ENCODE peak calls at places on chromosomes 12 and 14, in eight cellular contexts. One of them, this sample, is unnamed. For H3K4me1, the result is how much of the 10 kb centered on the place peaks cover.

GRCh38 chr12:90333939-90334338 is 621.0 kb downstream of the CCER1 start:
- DNase-seq in cardiac muscle cell: no peak
- DNase-seq in OCI-LY7: no peak
- DNase-seq in lung: no peak
- DNase-seq in Peyer's patch: no peak
- DNase-seq in right atrium auricular region: no peak
- DNase-seq in DND-41: no peak
- DNase-seq in suprapubic skin: no peak
- DNase-seq in this sample: no peak

GRCh38 chr14:103031956-103032355 is 25.4 kb downstream of the CDC42BPB start:
- DNase-seq in OCI-LY7: peak
- DNase-seq in Peyer's patch: peak
- DNase-seq in cardiac muscle cell: peak
- DNase-seq in lung: no peak
- DNase-seq in suprapubic skin: no peak
- DNase-seq in DND-41: no peak
- DNase-seq in right atrium auricular region: no peak
- DNase-seq in this sample: no peak

GRCh38 chr12:113315358-113315757 is 19.6 kb downstream of the SLC8B1 start:
- DNase-seq in DND-41: no peak
- DNase-seq in Peyer's patch: no peak
- DNase-seq in right atrium auricular region: no peak
- DNase-seq in cardiac muscle cell: no peak
- DNase-seq in OCI-LY7: no peak
- DNase-seq in suprapubic skin: no peak
- DNase-seq in lung: no peak
- DNase-seq in this sample: no peak

GRCh38 chr12:218728-219590 is 5.0 kb upstream of the SLC6A12 start:
- DNase-seq in cardiac muscle cell: no peak
- DNase-seq in DND-41: no peak
- DNase-seq in suprapubic skin: no peak
- DNase-seq in OCI-LY7: no peak
- DNase-seq in right atrium auricular region: no peak
- DNase-seq in lung: no peak
- DNase-seq in Peyer's patch: no peak
- DNase-seq in this sample: no peak

GRCh38 chr12:77122236-77122635 is 56.9 kb upstream of the E2F7 start:
- DNase-seq in lung: no peak
- DNase-seq in Peyer's patch: no peak
- DNase-seq in right atrium auricular region: no peak
- DNase-seq in cardiac muscle cell: no peak
- DNase-seq in suprapubic skin: no peak
- DNase-seq in OCI-LY7: no peak
- DNase-seq in DND-41: no peak
- DNase-seq in this sample: no peak

GRCh38 chr14:105974902-105975301 is 448.5 kb downstream of the TMEM121 start:
- DNase-seq in OCI-LY7: no peak
- DNase-seq in suprapubic skin: no peak
- DNase-seq in lung: no peak
- DNase-seq in cardiac muscle cell: no peak
- DNase-seq in DND-41: peak
- DNase-seq in right atrium auricular region: no peak
- DNase-seq in Peyer's patch: peak
- DNase-seq in this sample: peak

GRCh38 chr14:92686763-92687427 is 61.5 kb downstream of the LGMN start:
- DNase-seq in DND-41: peak
- DNase-seq in lung: peak
- DNase-seq in Peyer's patch: peak
- DNase-seq in suprapubic skin: peak
- DNase-seq in right atrium auricular region: peak
- DNase-seq in cardiac muscle cell: peak
- DNase-seq in OCI-LY7: peak
- DNase-seq in this sample: peak

GRCh38 chr12:14920475-14921126 is 17.7 kb downstream of the ERP27 start:
- DNase-seq in DND-41: no peak
- DNase-seq in cardiac muscle cell: no peak
- DNase-seq in lung: no peak
- DNase-seq in suprapubic skin: no peak
- DNase-seq in right atrium auricular region: no peak
- DNase-seq in OCI-LY7: no peak
- DNase-seq in Peyer's patch: no peak
- DNase-seq in this sample: no peak

GRCh38 chr14:68442828-68443460 is 349.9 kb downstream of the ZFP36L1 start:
- DNase-seq in Peyer's patch: no peak
- DNase-seq in OCI-LY7: no peak
- DNase-seq in lung: no peak
- DNase-seq in cardiac muscle cell: no peak
- DNase-seq in right atrium auricular region: no peak
- DNase-seq in DND-41: no peak
- DNase-seq in suprapubic skin: no peak
- DNase-seq in this sample: no peak

GRCh38 chr14:102390486-102390885 is 27.7 kb downstream of the TECPR2 start:
- DNase-seq in lung: no peak
- DNase-seq in right atrium auricular region: no peak
- DNase-seq in Peyer's patch: no peak
- DNase-seq in OCI-LY7: no peak
- DNase-seq in cardiac muscle cell: no peak
- DNase-seq in suprapubic skin: no peak
- DNase-seq in DND-41: no peak
- DNase-seq in this sample: no peak

DNA sequence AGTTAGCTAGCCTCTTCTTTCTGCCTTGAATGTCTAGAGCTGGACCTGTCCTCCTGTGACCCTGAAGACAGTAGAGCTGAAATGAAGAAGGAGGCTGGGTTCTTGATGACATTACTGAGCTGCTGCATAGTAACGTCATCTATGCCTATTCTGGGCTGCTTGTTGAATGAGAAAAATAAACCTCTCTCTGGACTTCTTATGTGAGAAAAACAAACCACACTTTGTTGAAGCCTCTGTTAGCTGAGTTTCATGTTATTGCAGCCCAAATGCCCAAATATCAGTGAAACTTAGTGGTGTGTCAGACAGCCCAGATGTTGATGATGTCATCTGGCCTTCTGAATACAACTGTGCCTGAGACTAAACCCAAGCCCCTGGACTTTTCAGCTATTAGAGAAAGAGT is 67.0 kb upstream of the MAX start:
- DNase-seq in right atrium auricular region: no peak
- DNase-seq in OCI-LY7: peak
- DNase-seq in suprapubic skin: no peak
- DNase-seq in DND-41: no peak
- DNase-seq in cardiac muscle cell: no peak
- DNase-seq in lung: no peak
- DNase-seq in Peyer's patch: no peak
- DNase-seq in this sample: no peak
- H3K27ac ChIP-seq in right atrium auricular region: peak
- H3K27ac ChIP-seq in OCI-LY7: no peak
- H3K27ac ChIP-seq in suprapubic skin: peak
- H3K27ac ChIP-seq in DND-41: no peak
- H3K27ac ChIP-seq in cardiac muscle cell: no peak
- H3K27ac ChIP-seq in lung: no peak
- H3K27ac ChIP-seq in Peyer's patch: peak
- H3K27ac ChIP-seq in this sample: no peak

DNA sequence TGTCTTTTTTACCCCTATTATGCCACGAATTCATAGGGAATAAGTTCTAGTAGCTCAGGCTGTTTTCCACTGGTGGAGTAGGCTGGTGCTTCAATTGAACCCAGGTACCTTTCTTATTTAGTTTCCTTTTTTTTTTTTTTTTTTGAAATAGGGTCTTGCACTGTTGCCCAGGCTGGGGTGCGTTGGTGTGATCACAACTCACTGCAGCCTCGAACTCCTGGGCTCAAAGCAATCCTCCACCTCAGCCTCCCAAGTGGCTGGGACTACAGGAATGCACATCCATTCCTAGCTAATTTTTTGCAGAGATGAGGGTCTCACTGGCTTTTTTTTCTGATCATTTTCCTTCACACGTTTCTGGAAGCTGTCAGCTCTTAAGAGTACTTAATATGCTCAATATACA is 2.7 kb downstream of the CREBL2 start:
- DNase-seq in right atrium auricular region: no peak
- DNase-seq in lung: no peak
- DNase-seq in OCI-LY7: no peak
- DNase-seq in DND-41: no peak
- DNase-seq in cardiac muscle cell: no peak
- DNase-seq in suprapubic skin: no peak
- DNase-seq in Peyer's patch: no peak
- DNase-seq in this sample: no peak
- H3K4me1 ChIP-seq in right atrium auricular region: under half
- H3K4me1 ChIP-seq in lung: under half
- H3K4me1 ChIP-seq in OCI-LY7: under half
- H3K4me1 ChIP-seq in DND-41: under half
- H3K4me1 ChIP-seq in cardiac muscle cell: under half
- H3K4me1 ChIP-seq in suprapubic skin: under half
- H3K4me1 ChIP-seq in Peyer's patch: under half
- H3K4me1 ChIP-seq in this sample: half or more

GRCh38 chr12:70603044-70603443 is 34.2 kb downstream of the PTPRB start:
- DNase-seq in lung: no peak
- DNase-seq in Peyer's patch: no peak
- DNase-seq in suprapubic skin: no peak
- DNase-seq in right atrium auricular region: no peak
- DNase-seq in cardiac muscle cell: no peak
- DNase-seq in DND-41: no peak
- DNase-seq in OCI-LY7: no peak
- DNase-seq in this sample: no peak
- H3K27ac ChIP-seq in lung: no peak
- H3K27ac ChIP-seq in Peyer's patch: no peak
- H3K27ac ChIP-seq in suprapubic skin: no peak
- H3K27ac ChIP-seq in right atrium auricular region: no peak
- H3K27ac ChIP-seq in cardiac muscle cell: no peak
- H3K27ac ChIP-seq in DND-41: no peak
- H3K27ac ChIP-seq in OCI-LY7: no peak
- H3K27ac ChIP-seq in this sample: no peak

GRCh38 chr14:91369628-91370445 is 47.8 kb downstream of the CCDC88C start:
- DNase-seq in Peyer's patch: no peak
- DNase-seq in cardiac muscle cell: no peak
- DNase-seq in right atrium auricular region: no peak
- DNase-seq in DND-41: no peak
- DNase-seq in lung: peak
- DNase-seq in OCI-LY7: no peak
- DNase-seq in suprapubic skin: no peak
- DNase-seq in this sample: no peak
- H3K4me1 ChIP-seq in Peyer's patch: under half
- H3K4me1 ChIP-seq in cardiac muscle cell: under half
- H3K4me1 ChIP-seq in right atrium auricular region: under half
- H3K4me1 ChIP-seq in DND-41: half or more
- H3K4me1 ChIP-seq in lung: under half
- H3K4me1 ChIP-seq in OCI-LY7: half or more
- H3K4me1 ChIP-seq in suprapubic skin: under half
- H3K4me1 ChIP-seq in this sample: half or more

DNA sequence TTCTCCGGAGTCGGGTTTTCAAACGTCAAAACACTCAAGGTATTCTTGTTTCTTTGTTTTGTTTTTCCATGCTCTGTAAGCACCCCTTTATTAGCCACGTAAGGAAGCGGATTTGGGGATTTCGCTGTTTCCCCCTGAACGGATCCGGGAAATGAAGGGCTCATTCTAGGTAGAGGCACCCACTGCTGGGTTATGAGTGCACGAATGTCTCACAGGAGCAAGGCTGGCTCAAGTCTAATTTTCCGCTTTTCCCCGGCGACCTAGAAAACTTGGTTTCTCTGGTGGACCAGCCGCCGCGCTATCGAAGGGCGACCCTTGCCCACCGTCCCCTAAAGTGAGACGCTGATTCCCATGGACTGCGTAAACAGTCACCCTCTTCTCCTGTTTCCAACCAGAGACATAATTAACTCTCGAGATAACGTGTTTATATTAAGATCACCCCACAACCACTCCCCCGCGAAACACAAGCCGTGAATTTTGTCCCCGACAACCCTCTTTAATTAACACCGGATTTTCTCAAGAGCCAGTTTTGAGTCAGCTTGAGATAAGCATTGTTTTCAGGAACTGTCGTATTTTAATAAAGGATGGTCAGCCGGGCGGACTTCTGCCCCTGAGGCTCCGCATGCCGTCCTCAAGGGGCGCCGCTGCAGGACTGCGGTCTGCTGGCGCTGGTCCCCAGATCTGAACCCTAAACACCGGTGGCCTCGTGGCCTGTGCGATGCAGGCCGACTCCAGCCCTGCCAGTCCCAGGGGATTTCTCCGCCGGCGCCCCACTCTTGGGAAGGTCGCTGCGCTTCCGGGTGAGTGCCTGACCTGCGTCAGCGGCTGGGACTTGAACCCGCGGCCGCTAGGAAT is 523 bp upstream of the ABCC9 start:
- DNase-seq in cardiac muscle cell: peak
- DNase-seq in suprapubic skin: peak
- DNase-seq in right atrium auricular region: peak
- DNase-seq in lung: peak
- DNase-seq in OCI-LY7: no peak
- DNase-seq in DND-41: no peak
- DNase-seq in Peyer's patch: no peak
- DNase-seq in this sample: no peak
- H3K27ac ChIP-seq in cardiac muscle cell: no peak
- H3K27ac ChIP-seq in suprapubic skin: peak
- H3K27ac ChIP-seq in right atrium auricular region: peak
- H3K27ac ChIP-seq in lung: peak
- H3K27ac ChIP-seq in OCI-LY7: no peak
- H3K27ac ChIP-seq in DND-41: no peak
- H3K27ac ChIP-seq in Peyer's patch: peak
- H3K27ac ChIP-seq in this sample: no peak

GRCh38 chr14:104146651-104147345 is 8.4 kb downstream of the KIF26A start:
- DNase-seq in OCI-LY7: no peak
- DNase-seq in cardiac muscle cell: no peak
- DNase-seq in right atrium auricular region: no peak
- DNase-seq in Peyer's patch: no peak
- DNase-seq in suprapubic skin: peak
- DNase-seq in lung: no peak
- DNase-seq in DND-41: no peak
- DNase-seq in this sample: no peak
- H3K4me1 ChIP-seq in OCI-LY7: under half
- H3K4me1 ChIP-seq in cardiac muscle cell: under half
- H3K4me1 ChIP-seq in right atrium auricular region: under half
- H3K4me1 ChIP-seq in Peyer's patch: under half
- H3K4me1 ChIP-seq in suprapubic skin: under half
- H3K4me1 ChIP-seq in lung: under half
- H3K4me1 ChIP-seq in DND-41: under half
- H3K4me1 ChIP-seq in this sample: under half

DNA sequence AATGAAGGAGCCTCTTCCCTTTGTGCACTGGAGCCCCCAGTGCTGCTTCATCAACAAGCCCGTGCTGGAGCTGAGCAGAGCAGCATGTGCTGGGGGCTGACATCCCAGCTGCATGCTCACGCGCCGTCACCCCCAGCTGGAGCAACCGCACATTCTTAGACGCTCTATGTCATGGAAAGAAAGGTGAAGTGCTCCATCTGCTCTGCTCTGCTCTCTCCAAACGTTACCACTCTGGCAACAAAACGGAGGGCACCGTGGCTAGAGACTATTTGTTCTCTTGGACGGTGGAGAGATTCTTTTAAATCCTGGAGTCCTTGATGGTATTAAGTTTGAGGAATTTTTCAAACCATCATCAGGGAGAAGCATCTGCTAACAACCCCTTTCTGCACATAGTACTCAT is 208.4 kb downstream of the C12orf75 start:
- DNase-seq in right atrium auricular region: no peak
- DNase-seq in DND-41: no peak
- DNase-seq in OCI-LY7: no peak
- DNase-seq in lung: no peak
- DNase-seq in Peyer's patch: no peak
- DNase-seq in cardiac muscle cell: no peak
- DNase-seq in suprapubic skin: no peak
- DNase-seq in this sample: no peak
- H3K27ac ChIP-seq in right atrium auricular region: no peak
- H3K27ac ChIP-seq in DND-41: no peak
- H3K27ac ChIP-seq in OCI-LY7: no peak
- H3K27ac ChIP-seq in lung: no peak
- H3K27ac ChIP-seq in Peyer's patch: no peak
- H3K27ac ChIP-seq in cardiac muscle cell: no peak
- H3K27ac ChIP-seq in suprapubic skin: no peak
- H3K27ac ChIP-seq in this sample: no peak